ENCODE peak calls at places on chromosome 22, in four cellular contexts. V is esophagus squamous epithelium, W is cardiac muscle cell, F is tibial artery. A is an unnamed sample. For H3K4me1, the result is how much of the 10 kb centered on the place peaks cover.

GRCh38 chr22:50730941-50731661 is 6.9 kb upstream of the ACR start:
- DNase-seq in V (no peak), W (no peak), F (peak), A (peak)

GRCh38 chr22:23772315-23773246 is at the start of gene MMP11:
- DNase-seq in V (no peak), W (peak), F (peak), A (peak)

GRCh38 chr22:30079952-30080533 is at the start of gene HORMAD2:
- DNase-seq in V (no peak), W (peak), F (no peak), A (peak)

GRCh38 chr22:50671641-50672040 is 982 bp upstream of the SHANK3 start:
- DNase-seq in V (no peak), W (no peak), F (no peak), A (no peak)

GRCh38 chr22:45208993-45209838 is 31.5 kb downstream of the KIAA0930 start:
- DNase-seq in V (no peak), W (no peak), F (peak), A (no peak)

GRCh38 chr22:25048659-25049657 is 96.4 kb downstream of the KIAA1671 start:
- DNase-seq in V (no peak), W (peak), F (peak), A (peak)

GRCh38 chr22:20524004-20524481 is 16.6 kb downstream of the MED15 start:
- DNase-seq in V (no peak), W (no peak), F (no peak), A (peak)

GRCh38 chr22:37401401-37401859 is 25.8 kb downstream of the ELFN2 start:
- DNase-seq in V (no peak), W (no peak), F (no peak), A (peak)

GRCh38 chr22:37533995-37534394 is 14.8 kb upstream of the CARD10 start:
- DNase-seq in V (no peak), W (no peak), F (no peak), A (no peak)

GRCh38 chr22:24433868-24434471 is 6.6 kb downstream of the ADORA2A start:
- DNase-seq in V (no peak), W (no peak), F (no peak), A (no peak)

GRCh38 chr22:48713266-48714205 is 1114.1 kb downstream of the BRD1 start:
- DNase-seq in V (no peak), W (no peak), F (no peak), A (no peak)

GRCh38 chr22:29751139-29751538 is 15.7 kb downstream of the ZMAT5 start:
- DNase-seq in V (no peak), W (no peak), F (no peak), A (no peak)

GRCh38 chr22:44917372-44918165 is 92.2 kb downstream of the PHF21B start:
- DNase-seq in V (no peak), W (no peak), F (no peak), A (peak)

GRCh38 chr22:47605441-47605840 is 843.0 kb downstream of the TBC1D22A start:
- DNase-seq in V (no peak), W (no peak), F (peak), A (peak)

GRCh38 chr22:41256254-41256897 is 15.6 kb upstream of the CHADL start:
- DNase-seq in V (no peak), W (no peak), F (no peak), A (no peak)

GRCh38 chr22:18731075-18731666 is 119.5 kb upstream of the RIMBP3 start:
- DNase-seq in V (no peak), W (no peak), F (no peak), A (no peak)

GRCh38 chr22:24514241-24515024 is 19.3 kb downstream of the UPB1 start:
- DNase-seq in V (no peak), W (no peak), F (no peak), A (no peak)

GRCh38 chr22:33271390-33272161 is 213.4 kb upstream of the SYN3 start:
- DNase-seq in V (no peak), W (no peak), F (peak), A (peak)

GRCh38 chr22:48299801-48300200 is 1527.9 kb downstream of the BRD1 start:
- DNase-seq in V (no peak), W (no peak), F (no peak), A (peak)

GRCh38 chr22:32558681-32559355 is 84.2 kb downstream of the FBXO7 start:
- DNase-seq in V (no peak), W (no peak), F (peak), A (no peak)

GRCh38 chr22:23773247-23774113 is 831 bp downstream of the MMP11 start:
- DNase-seq in V (no peak), W (no peak), F (no peak), A (no peak)

GRCh38 chr22:26781591-26781990 is 124.2 kb downstream of the MIAT start:
- DNase-seq in V (no peak), W (peak), F (no peak), A (no peak)

GRCh38 chr22:25413620-25414019 is 150.9 kb upstream of the GRK3 start:
- DNase-seq in V (no peak), W (no peak), F (no peak), A (no peak)

GRCh38 chr22:45008853-45009751 is 703 bp downstream of the PHF21B start:
- DNase-seq in V (no peak), W (peak), F (no peak), A (peak)

GRCh38 chr22:36510966-36511881 is 4.4 kb upstream of the FOXRED2 start:
- DNase-seq in V (no peak), W (peak), F (no peak), A (peak)

GRCh38 chr22:37518509-37519267 is 527 bp downstream of the CARD10 start:
- DNase-seq in V (no peak), W (peak), F (no peak), A (no peak)

GRCh38 chr22:29270475-29271271 is 2.6 kb downstream of the EWSR1 start:
- DNase-seq in V (no peak), W (no peak), F (no peak), A (no peak)

GRCh38 chr22:23750374-23750743 is 553 bp downstream of the ZNF70 start:
- DNase-seq in V (no peak), W (no peak), F (no peak), A (no peak)

GRCh38 chr22:24423519-24424000 is 3.8 kb upstream of the ADORA2A start:
- DNase-seq in V (no peak), W (peak), F (no peak), A (peak)

GRCh38 chr22:50058338-50059184 is 463 bp upstream of the TTLL8 start:
- DNase-seq in V (no peak), W (no peak), F (no peak), A (no peak)

GRCh38 chr22:49968313-49968830 is 7.8 kb downstream of the PIM3 start:
- DNase-seq in V (no peak), W (no peak), F (peak), A (peak)

GRCh38 chr22:37098976-37099577 is 10.4 kb downstream of the TMPRSS6 start:
- DNase-seq in V (no peak), W (no peak), F (no peak), A (no peak)

GRCh38 chr22:50186181-50186731 is 543 bp downstream of the TRABD start:
- DNase-seq in V (no peak), W (peak), F (no peak), A (no peak)

GRCh38 chr22:30204015-30204741 is 42.4 kb downstream of the LIF start:
- DNase-seq in V (no peak), W (no peak), F (no peak), A (peak)

GRCh38 chr22:19761022-19761499 is 483 bp downstream of the TBX1 start:
- DNase-seq in V (no peak), W (no peak), F (no peak), A (no peak)

DNA sequence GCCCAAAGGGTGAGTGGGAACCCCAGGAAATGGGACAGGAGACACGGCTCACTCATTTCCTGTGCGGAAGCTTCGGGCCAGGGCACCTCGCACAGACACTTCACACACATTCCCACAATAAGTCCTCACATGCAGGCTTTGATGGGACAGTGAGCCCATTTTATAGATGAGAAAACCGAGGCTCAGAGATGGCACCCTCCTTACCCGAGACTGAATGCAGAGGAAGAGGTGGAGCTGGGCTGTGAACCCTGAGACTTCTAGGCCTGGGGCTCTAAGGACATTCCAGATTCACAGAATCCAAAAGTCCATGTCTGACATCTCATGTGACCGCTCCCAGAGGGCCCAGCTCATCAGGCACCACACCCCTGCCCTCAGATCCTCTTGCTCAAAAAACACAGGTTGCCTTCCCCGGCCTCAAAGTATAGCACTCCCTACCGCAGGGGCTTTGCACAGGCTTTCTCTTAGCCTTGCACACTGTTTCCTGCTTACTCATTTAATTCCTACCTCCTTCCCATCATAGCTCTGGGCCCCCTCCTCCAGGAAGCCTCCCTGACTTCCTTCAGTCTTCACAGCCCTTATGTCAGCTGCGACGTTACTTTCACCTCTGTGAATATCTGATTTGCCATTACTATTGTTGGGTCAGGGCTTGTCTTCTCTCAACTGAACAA is 57.1 kb upstream of the TCF20 start:
- DNase-seq in V (no peak), W (no peak), F (no peak), A (no peak)
- H3K4me1 ChIP-seq in V (under half), W (under half), F (under half), A (under half)

DNA sequence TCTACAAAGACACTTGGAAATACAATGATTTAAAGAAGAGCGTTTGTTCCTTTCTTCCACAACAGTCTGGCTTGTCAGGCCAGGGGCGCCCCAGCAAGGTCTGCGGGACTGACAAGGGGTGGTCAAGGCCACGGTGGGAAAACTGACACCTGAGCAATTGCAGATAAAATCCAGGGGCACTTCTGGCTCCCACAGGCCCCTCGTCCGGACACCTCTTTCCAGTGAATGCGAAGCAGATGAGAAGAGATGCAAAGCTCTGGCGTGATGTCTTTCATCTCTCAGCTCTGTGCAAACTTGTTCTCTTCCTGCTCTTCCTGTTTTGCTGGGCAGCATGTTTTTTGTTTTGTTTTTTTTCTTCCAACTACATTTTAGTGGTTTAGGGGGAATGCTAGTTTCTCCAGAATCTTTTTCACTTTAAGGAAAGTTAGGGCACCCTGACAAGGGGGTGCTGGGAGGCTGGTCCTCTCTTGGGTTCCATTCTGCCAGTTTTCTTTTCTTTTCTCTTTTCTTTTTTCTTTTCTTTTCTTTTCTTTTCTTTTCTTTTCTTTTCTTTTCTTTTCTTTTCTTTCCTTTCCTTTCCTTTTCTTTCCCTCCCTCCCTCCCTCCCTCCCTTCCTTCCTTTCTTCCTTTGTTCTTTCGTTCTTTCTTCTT is 11.1 kb upstream of the CBX6 start:
- DNase-seq in V (no peak), W (no peak), F (no peak), A (no peak)
- H3K27ac ChIP-seq in V (peak), W (peak), F (peak), A (no peak)

GRCh38 chr22:43895986-43896645 is 4.3 kb upstream of the PNPLA5 start:
- DNase-seq in V (no peak), W (no peak), F (no peak), A (no peak)
- H3K4me3 ChIP-seq in V (no peak), W (no peak), F (no peak), A (no peak)

GRCh38 chr22:35479359-35479758 is 61.3 kb upstream of the RASD2 start:
- DNase-seq in V (no peak), W (no peak), F (no peak), A (no peak)
- H3K4me1 ChIP-seq in V (under half), W (under half), F (under half), A (under half)

GRCh38 chr22:46593996-46594946 is 25.9 kb upstream of the GRAMD4 start:
- DNase-seq in V (no peak), W (no peak), F (no peak), A (no peak)
- H3K27ac ChIP-seq in V (peak), W (no peak), F (no peak), A (peak)

GRCh38 chr22:31276426-31277167 is 15.7 kb downstream of the PIK3IP1 start:
- DNase-seq in V (no peak), W (no peak), F (no peak), A (no peak)
- H3K4me3 ChIP-seq in V (no peak), W (no peak), F (no peak), A (no peak)

GRCh38 chr22:39237276-39238123 is 7.3 kb downstream of the PDGFB start:
- DNase-seq in V (no peak), W (no peak), F (no peak), A (no peak)

GRCh38 chr22:39238124-39238466 is 6.7 kb downstream of the PDGFB start:
- DNase-seq in V (no peak), W (no peak), F (no peak), A (no peak)

GRCh38 chr22:39239561-39240423 is 5.0 kb downstream of the PDGFB start:
- DNase-seq in V (no peak), W (no peak), F (no peak), A (no peak)

GRCh38 chr22:39238561-39238960 is 6.2 kb downstream of the PDGFB start:
- DNase-seq in V (no peak), W (no peak), F (no peak), A (no peak)

DNA sequence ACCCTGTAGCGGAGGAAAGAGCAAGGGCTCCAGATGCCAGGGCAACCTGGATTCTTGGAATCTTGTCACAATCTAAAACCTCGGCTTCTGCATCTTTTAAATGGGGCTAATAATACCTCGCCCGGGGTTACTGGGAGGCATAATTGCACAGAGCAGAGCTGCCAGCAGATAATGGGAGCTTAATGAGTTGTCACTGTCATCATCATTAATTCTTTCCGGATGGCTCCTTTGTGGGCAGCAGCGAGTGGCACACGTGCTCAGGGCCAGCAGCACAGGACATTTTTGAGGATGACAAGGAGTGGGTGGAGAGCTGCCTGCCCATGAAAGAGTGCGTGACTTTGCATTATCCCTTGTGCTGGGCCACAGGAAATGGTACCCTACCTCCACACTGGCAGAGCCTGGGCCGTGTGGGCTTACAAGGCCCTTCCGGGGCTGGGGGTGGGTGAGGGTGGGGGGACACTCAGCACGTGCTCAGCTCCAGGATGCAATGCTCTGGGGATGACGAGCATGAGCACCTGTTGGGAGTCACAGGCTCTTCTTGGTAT is 5.7 kb downstream of the PDGFB start:
- DNase-seq in V (no peak), W (no peak), F (no peak), A (no peak)
- H3K4me1 ChIP-seq in V (half or more), W (half or more), F (half or more), A (under half)

GRCh38 chr22:17479129-17479528 is 84.2 kb upstream of the SLC25A18 start:
- DNase-seq in V (no peak), W (no peak), F (no peak), A (no peak)
- H3K27ac ChIP-seq in V (no peak), W (peak), F (no peak), A (no peak)

GRCh38 chr22:22464541-22465054 is 43.9 kb downstream of the ZNF280B start:
- DNase-seq in V (no peak), W (no peak), F (no peak), A (no peak)
- H3K4me3 ChIP-seq in V (no peak), W (no peak), F (no peak), A (no peak)

GRCh38 chr22:43637861-43638260 is 174.2 kb downstream of the EFCAB6 start:
- DNase-seq in V (no peak), W (no peak), F (no peak), A (no peak)

GRCh38 chr22:43642807-43643206 is 169.3 kb downstream of the EFCAB6 start:
- DNase-seq in V (no peak), W (no peak), F (no peak), A (no peak)

GRCh38 chr22:43643362-43643761 is 168.7 kb downstream of the EFCAB6 start:
- DNase-seq in V (no peak), W (no peak), F (no peak), A (no peak)

GRCh38 chr22:43639228-43639948 is 172.7 kb downstream of the EFCAB6 start:
- DNase-seq in V (no peak), W (no peak), F (no peak), A (no peak)

DNA sequence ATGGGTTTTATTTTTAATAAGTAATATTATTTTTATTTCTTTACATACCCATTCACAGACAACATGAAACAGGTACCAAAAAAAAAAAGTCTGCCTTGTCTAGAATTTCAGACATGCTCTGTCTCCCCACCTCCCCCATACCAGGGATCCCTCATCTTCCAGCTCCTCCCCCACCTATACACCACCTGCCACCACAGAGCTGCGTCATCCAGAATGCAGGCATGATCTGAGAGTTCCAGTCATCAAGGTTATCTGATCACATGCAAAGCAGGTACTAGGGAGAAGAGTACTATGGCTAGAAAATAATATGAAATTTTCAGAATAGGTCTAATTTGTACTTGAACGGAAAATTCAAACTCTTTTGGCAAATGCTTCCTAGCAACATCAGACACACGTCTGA is 169.8 kb downstream of the EFCAB6 start:
- DNase-seq in V (no peak), W (no peak), F (no peak), A (no peak)
- H3K4me1 ChIP-seq in V (under half), W (under half), F (under half), A (under half)